ENCODE peak calls at places on chromosomes 6 and 20, in four cellular contexts. One of them, this sample, is unnamed.

GRCh38 chr20:5504061-5504739 is 187.4 kb upstream of the PROKR2 start:
- DNase-seq in H9: peak; percentile 68
- DNase-seq in CD4-positive, alpha-beta T cell: no peak
- DNase-seq in lower lobe of right lung: peak; percentile 72
- DNase-seq in this sample: peak; percentile 81

GRCh38 chr20:20780127-20780822 is 67.8 kb upstream of the RALGAPA2 start:
- DNase-seq in H9: peak; percentile 33
- DNase-seq in CD4-positive, alpha-beta T cell: no peak
- DNase-seq in lower lobe of right lung: peak; percentile 93
- DNase-seq in this sample: no peak

GRCh38 chr6:30881392-30881986 is 2.8 kb upstream of the DDR1 start:
- DNase-seq in H9: no peak
- DNase-seq in CD4-positive, alpha-beta T cell: no peak
- DNase-seq in lower lobe of right lung: no peak
- DNase-seq in this sample: no peak

GRCh38 chr6:131946404-131946991 is 4.7 kb downstream of the CCN2 start:
- DNase-seq in H9: no peak
- DNase-seq in CD4-positive, alpha-beta T cell: no peak
- DNase-seq in lower lobe of right lung: no peak
- DNase-seq in this sample: no peak

GRCh38 chr6:132797975-132798819 is at the start of gene SLC18B1:
- DNase-seq in H9: peak; percentile 67
- DNase-seq in CD4-positive, alpha-beta T cell: peak; percentile 67
- DNase-seq in lower lobe of right lung: peak; percentile 79
- DNase-seq in this sample: no peak

GRCh38 chr6:116221931-116222330 is 31.9 kb downstream of the TSPYL4 start:
- DNase-seq in H9: no peak
- DNase-seq in CD4-positive, alpha-beta T cell: no peak
- DNase-seq in lower lobe of right lung: no peak
- DNase-seq in this sample: no peak

GRCh38 chr6:54072708-54073313 is 38.4 kb upstream of the MLIP start:
- DNase-seq in H9: no peak
- DNase-seq in CD4-positive, alpha-beta T cell: no peak
- DNase-seq in lower lobe of right lung: no peak
- DNase-seq in this sample: no peak

GRCh38 chr6:101079696-101080270 is 198.7 kb upstream of the ASCC3 start:
- DNase-seq in H9: no peak
- DNase-seq in CD4-positive, alpha-beta T cell: no peak
- DNase-seq in lower lobe of right lung: no peak
- DNase-seq in this sample: no peak

GRCh38 chr6:21754891-21755290 is 161.3 kb downstream of the SOX4 start:
- DNase-seq in H9: no peak
- DNase-seq in CD4-positive, alpha-beta T cell: no peak
- DNase-seq in lower lobe of right lung: no peak
- DNase-seq in this sample: no peak

GRCh38 chr6:112237644-112238043 is 16.7 kb downstream of the LAMA4 start:
- DNase-seq in H9: no peak
- DNase-seq in CD4-positive, alpha-beta T cell: no peak
- DNase-seq in lower lobe of right lung: no peak
- DNase-seq in this sample: no peak

GRCh38 chr6:164124986-164125385 is 710.5 kb downstream of the QKI start:
- DNase-seq in H9: no peak
- DNase-seq in CD4-positive, alpha-beta T cell: no peak
- DNase-seq in lower lobe of right lung: no peak
- DNase-seq in this sample: no peak

GRCh38 chr6:89313006-89313405 is 2.1 kb downstream of the GABRR2 start:
- DNase-seq in H9: no peak
- DNase-seq in CD4-positive, alpha-beta T cell: no peak
- DNase-seq in lower lobe of right lung: no peak
- DNase-seq in this sample: no peak

GRCh38 chr20:48298851-48299484 is 513.7 kb upstream of the SULF2 start:
- DNase-seq in H9: no peak
- DNase-seq in CD4-positive, alpha-beta T cell: no peak
- DNase-seq in lower lobe of right lung: no peak
- DNase-seq in this sample: no peak

GRCh38 chr6:119978274-119978889 is 628.8 kb upstream of the MAN1A1 start:
- DNase-seq in H9: no peak
- DNase-seq in CD4-positive, alpha-beta T cell: no peak
- DNase-seq in lower lobe of right lung: no peak
- DNase-seq in this sample: no peak

GRCh38 chr6:107847844-107848802 is 24.0 kb upstream of the SCML4 start:
- DNase-seq in H9: peak; percentile 93
- DNase-seq in CD4-positive, alpha-beta T cell: peak; percentile 86
- DNase-seq in lower lobe of right lung: peak; percentile 90
- DNase-seq in this sample: peak; percentile 53

GRCh38 chr6:124964084-124964763 is 2.0 kb downstream of the RNF217 start:
- DNase-seq in H9: no peak
- DNase-seq in CD4-positive, alpha-beta T cell: no peak
- DNase-seq in lower lobe of right lung: no peak
- DNase-seq in this sample: no peak

GRCh38 chr6:149026530-149026942 is 279.7 kb downstream of the UST start:
- DNase-seq in H9: peak; percentile 48
- DNase-seq in CD4-positive, alpha-beta T cell: no peak
- DNase-seq in lower lobe of right lung: no peak
- DNase-seq in this sample: no peak

GRCh38 chr20:24636626-24637025 is 167.2 kb downstream of the SYNDIG1 start:
- DNase-seq in H9: no peak
- DNase-seq in CD4-positive, alpha-beta T cell: no peak
- DNase-seq in lower lobe of right lung: no peak
- DNase-seq in this sample: no peak

GRCh38 chr20:14830466-14830865 is 493.1 kb upstream of the FLRT3 start:
- DNase-seq in H9: no peak
- DNase-seq in CD4-positive, alpha-beta T cell: no peak
- DNase-seq in lower lobe of right lung: no peak
- DNase-seq in this sample: no peak

GRCh38 chr6:4055420-4056041 is 23.4 kb downstream of the FAM217A start:
- DNase-seq in H9: no peak
- DNase-seq in CD4-positive, alpha-beta T cell: no peak
- DNase-seq in lower lobe of right lung: no peak
- DNase-seq in this sample: peak; percentile 7

GRCh38 chr6:169171010-169171409 is 82.6 kb downstream of the THBS2 start:
- DNase-seq in H9: peak; percentile 13
- DNase-seq in CD4-positive, alpha-beta T cell: no peak
- DNase-seq in lower lobe of right lung: no peak
- DNase-seq in this sample: no peak

GRCh38 chr20:62555642-62556420 is 80.0 kb upstream of the GATA5 start:
- DNase-seq in H9: no peak
- DNase-seq in CD4-positive, alpha-beta T cell: no peak
- DNase-seq in lower lobe of right lung: no peak
- DNase-seq in this sample: no peak

GRCh38 chr6:126030045-126030444 is 43.7 kb downstream of the TRMT11 start:
- DNase-seq in H9: no peak
- DNase-seq in CD4-positive, alpha-beta T cell: no peak
- DNase-seq in lower lobe of right lung: no peak
- DNase-seq in this sample: no peak

GRCh38 chr6:753486-753885 is 60.5 kb upstream of the EXOC2 start:
- DNase-seq in H9: no peak
- DNase-seq in CD4-positive, alpha-beta T cell: no peak
- DNase-seq in lower lobe of right lung: no peak
- DNase-seq in this sample: no peak

GRCh38 chr20:18739785-18740184 is 73.8 kb upstream of the SCP2D1 start:
- DNase-seq in H9: no peak
- DNase-seq in CD4-positive, alpha-beta T cell: no peak
- DNase-seq in lower lobe of right lung: no peak
- DNase-seq in this sample: no peak

GRCh38 chr6:108589244-108589730 is 28.6 kb downstream of the FOXO3 start:
- DNase-seq in H9: peak; percentile 89
- DNase-seq in CD4-positive, alpha-beta T cell: no peak
- DNase-seq in lower lobe of right lung: peak; percentile 88
- DNase-seq in this sample: peak; percentile 51

GRCh38 chr6:115766745-115767462 is 293.8 kb downstream of the FRK start:
- DNase-seq in H9: no peak
- DNase-seq in CD4-positive, alpha-beta T cell: no peak
- DNase-seq in lower lobe of right lung: no peak
- DNase-seq in this sample: no peak

GRCh38 chr6:118163609-118164008 is 256.5 kb downstream of the SLC35F1 start:
- DNase-seq in H9: no peak
- DNase-seq in CD4-positive, alpha-beta T cell: no peak
- DNase-seq in lower lobe of right lung: no peak
- DNase-seq in this sample: no peak

GRCh38 chr6:33278810-33279209 is 1.9 kb downstream of the B3GALT4 start:
- DNase-seq in H9: no peak
- DNase-seq in CD4-positive, alpha-beta T cell: no peak
- DNase-seq in lower lobe of right lung: no peak
- DNase-seq in this sample: no peak

GRCh38 chr20:41650221-41650948 is 32.2 kb upstream of the CHD6 start:
- DNase-seq in H9: no peak
- DNase-seq in CD4-positive, alpha-beta T cell: no peak
- DNase-seq in lower lobe of right lung: no peak
- DNase-seq in this sample: no peak

GRCh38 chr6:107957165-107957908 is 671 bp downstream of the SEC63 start:
- DNase-seq in H9: peak; percentile 38
- DNase-seq in CD4-positive, alpha-beta T cell: peak; percentile 57
- DNase-seq in lower lobe of right lung: peak; percentile 68
- DNase-seq in this sample: peak; percentile 41

GRCh38 chr6:137805622-137806021 is 61.4 kb upstream of the TNFAIP3 start:
- DNase-seq in H9: no peak
- DNase-seq in CD4-positive, alpha-beta T cell: no peak
- DNase-seq in lower lobe of right lung: no peak
- DNase-seq in this sample: no peak

GRCh38 chr6:51108563-51109234 is 290.0 kb downstream of the TFAP2B start:
- DNase-seq in H9: no peak
- DNase-seq in CD4-positive, alpha-beta T cell: no peak
- DNase-seq in lower lobe of right lung: no peak
- DNase-seq in this sample: no peak

GRCh38 chr6:119865466-119866350 is 516.1 kb upstream of the MAN1A1 start:
- DNase-seq in H9: no peak
- DNase-seq in CD4-positive, alpha-beta T cell: no peak
- DNase-seq in lower lobe of right lung: no peak
- DNase-seq in this sample: no peak

GRCh38 chr6:142013875-142014495 is 118.7 kb upstream of the GJE1 start:
- DNase-seq in H9: no peak
- DNase-seq in CD4-positive, alpha-beta T cell: no peak
- DNase-seq in lower lobe of right lung: no peak
- DNase-seq in this sample: no peak
- H3K27ac ChIP-seq in H9: peak overlapping the region; percentile 15
- H3K27ac ChIP-seq in CD4-positive, alpha-beta T cell: no peak overlapping the region
- H3K27ac ChIP-seq in lower lobe of right lung: no peak overlapping the region
- H3K27ac ChIP-seq in this sample: no peak overlapping the region

DNA sequence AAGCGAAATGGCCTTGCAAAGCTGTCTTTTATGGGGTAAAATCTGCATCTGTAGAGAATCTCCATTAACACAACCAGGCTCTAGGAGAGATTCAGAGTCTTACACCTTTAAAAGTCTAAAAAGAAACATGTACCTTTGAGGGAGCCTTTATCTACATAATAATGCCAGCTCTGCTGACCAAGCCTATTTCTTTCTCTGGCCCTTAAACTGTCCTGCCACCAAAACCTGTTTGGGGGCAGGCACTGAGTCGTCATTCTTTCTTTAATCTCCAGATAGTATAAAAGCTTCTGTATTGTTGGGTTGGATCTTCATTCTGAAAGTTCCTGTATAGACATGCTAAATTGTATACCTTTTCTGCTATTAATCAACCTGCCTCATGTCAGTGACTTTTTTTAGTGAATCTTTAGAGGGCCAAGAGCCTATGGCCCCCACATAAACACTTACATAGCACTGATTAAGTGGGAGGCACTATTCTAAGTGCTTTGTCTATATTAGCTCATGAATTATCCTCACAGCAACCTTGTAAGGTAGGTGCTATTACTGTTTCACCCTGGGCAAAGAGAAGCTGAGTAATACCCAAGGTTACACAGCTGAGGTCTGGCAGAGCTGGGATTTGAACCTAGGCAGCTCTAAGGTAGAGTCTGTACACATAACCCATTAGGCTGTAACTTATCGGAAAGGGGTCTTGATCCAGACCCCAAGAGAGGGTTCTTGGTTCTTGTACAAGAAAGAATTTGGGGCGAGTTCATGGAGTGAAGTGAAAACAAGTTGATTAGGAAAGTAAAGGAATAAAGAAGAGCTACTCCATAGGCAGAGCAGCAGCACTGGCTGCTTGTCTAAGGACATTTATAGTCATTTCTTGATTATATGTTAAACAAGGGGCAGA is 232.4 kb upstream of the DTNBP1 start:
- DNase-seq in H9: no peak
- DNase-seq in CD4-positive, alpha-beta T cell: no peak
- DNase-seq in lower lobe of right lung: no peak
- DNase-seq in this sample: no peak
- H3K27ac ChIP-seq in H9: peak overlapping the region; percentile 90
- H3K27ac ChIP-seq in CD4-positive, alpha-beta T cell: no peak overlapping the region
- H3K27ac ChIP-seq in lower lobe of right lung: no peak overlapping the region
- H3K27ac ChIP-seq in this sample: no peak overlapping the region

GRCh38 chr6:34373511-34373910 is 19.0 kb downstream of the NUDT3 start:
- DNase-seq in H9: no peak
- DNase-seq in CD4-positive, alpha-beta T cell: no peak
- DNase-seq in lower lobe of right lung: no peak
- DNase-seq in this sample: no peak

GRCh38 chr6:34377984-34378383 is 14.5 kb downstream of the NUDT3 start:
- DNase-seq in H9: no peak
- DNase-seq in CD4-positive, alpha-beta T cell: no peak
- DNase-seq in lower lobe of right lung: no peak
- DNase-seq in this sample: no peak

GRCh38 chr6:34375833-34376232 is 16.6 kb downstream of the NUDT3 start:
- DNase-seq in H9: no peak
- DNase-seq in CD4-positive, alpha-beta T cell: no peak
- DNase-seq in lower lobe of right lung: no peak
- DNase-seq in this sample: no peak

GRCh38 chr6:34370371-34370770 is 22.1 kb downstream of the NUDT3 start:
- DNase-seq in H9: no peak
- DNase-seq in CD4-positive, alpha-beta T cell: no peak
- DNase-seq in lower lobe of right lung: no peak
- DNase-seq in this sample: no peak

DNA sequence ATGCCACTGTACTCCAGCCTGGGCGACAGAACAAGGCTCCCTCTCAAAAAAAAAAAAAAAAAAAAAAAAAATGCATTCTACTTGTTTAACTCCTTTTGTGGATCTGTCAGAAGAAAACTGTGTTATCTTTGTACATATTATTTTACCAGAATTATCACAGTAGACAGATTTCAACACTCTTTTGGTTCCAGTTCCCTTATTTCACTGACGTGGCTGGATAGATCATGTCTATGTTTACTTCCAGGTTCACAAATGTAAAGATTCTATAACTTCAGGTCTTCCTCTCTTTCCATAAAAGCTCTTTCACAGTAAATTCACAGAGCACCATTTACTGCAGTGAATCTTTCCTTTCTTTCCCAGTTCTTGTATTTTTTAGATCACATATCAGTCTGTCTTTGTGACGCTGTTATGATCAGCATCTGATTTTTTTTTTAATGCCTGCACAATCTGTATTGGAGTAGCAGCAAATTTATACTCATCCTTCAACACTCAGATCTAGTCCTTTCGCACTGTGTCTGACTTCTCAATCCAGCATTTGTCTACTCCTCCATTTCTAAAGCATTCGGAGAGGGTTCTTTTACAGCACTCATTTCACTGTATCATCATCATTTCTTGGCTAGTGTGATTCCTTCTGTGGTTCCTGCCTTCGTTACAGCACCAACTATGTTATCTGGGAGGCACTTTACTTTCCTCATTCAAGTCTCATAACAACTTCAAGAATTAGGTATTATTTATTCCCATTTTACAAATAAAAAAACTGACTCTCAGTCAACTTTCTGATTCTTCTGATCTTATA is 18.2 kb downstream of the NUDT3 start:
- DNase-seq in H9: no peak
- DNase-seq in CD4-positive, alpha-beta T cell: no peak
- DNase-seq in lower lobe of right lung: no peak
- DNase-seq in this sample: no peak
- H3K27ac ChIP-seq in H9: no peak overlapping the region
- H3K27ac ChIP-seq in CD4-positive, alpha-beta T cell: no peak overlapping the region
- H3K27ac ChIP-seq in lower lobe of right lung: no peak overlapping the region
- H3K27ac ChIP-seq in this sample: peak overlapping the region; percentile 24

GRCh38 chr20:10357974-10358373 is 76.0 kb downstream of the MKKS start:
- DNase-seq in H9: no peak
- DNase-seq in CD4-positive, alpha-beta T cell: no peak
- DNase-seq in lower lobe of right lung: no peak
- DNase-seq in this sample: no peak
- H3K27ac ChIP-seq in H9: no peak overlapping the region
- H3K27ac ChIP-seq in CD4-positive, alpha-beta T cell: no peak overlapping the region
- H3K27ac ChIP-seq in lower lobe of right lung: no peak overlapping the region
- H3K27ac ChIP-seq in this sample: no peak overlapping the region

This sample was measured in caudate nucleus.